ENCODE peak calls at places on chromosomes 7 and 10, in eight cellular contexts. One of them, this sample, is unnamed.

GRCh38 chr10:70560511-70560931 is 42.0 kb downstream of the PRF1 start:
- DNase-seq in uterus: no peak
- DNase-seq in CD8-positive, alpha-beta T cell: no peak
- DNase-seq in gastrocnemius medialis: no peak
- DNase-seq in tibial artery: no peak
- DNase-seq in mesendoderm: no peak
- DNase-seq in body of pancreas: no peak
- DNase-seq in colonic mucosa: no peak
- DNase-seq in this sample: no peak

GRCh38 chr7:154931906-154932305 is 71.0 kb downstream of the PAXIP1 start:
- DNase-seq in uterus: no peak
- DNase-seq in CD8-positive, alpha-beta T cell: no peak
- DNase-seq in gastrocnemius medialis: no peak
- DNase-seq in tibial artery: no peak
- DNase-seq in mesendoderm: peak; percentile 27
- DNase-seq in body of pancreas: no peak
- DNase-seq in colonic mucosa: no peak
- DNase-seq in this sample: no peak

GRCh38 chr7:33107136-33108066 is 1.8 kb downstream of the RP9 start:
- DNase-seq in uterus: peak; percentile 39
- DNase-seq in CD8-positive, alpha-beta T cell: peak; percentile 17
- DNase-seq in gastrocnemius medialis: no peak
- DNase-seq in tibial artery: no peak
- DNase-seq in mesendoderm: peak; percentile 84
- DNase-seq in body of pancreas: peak; percentile 10
- DNase-seq in colonic mucosa: peak; percentile 45
- DNase-seq in this sample: no peak

GRCh38 chr7:148782757-148783456 is 84.2 kb downstream of the CUL1 start:
- DNase-seq in uterus: no peak
- DNase-seq in CD8-positive, alpha-beta T cell: no peak
- DNase-seq in gastrocnemius medialis: no peak
- DNase-seq in tibial artery: no peak
- DNase-seq in mesendoderm: no peak
- DNase-seq in body of pancreas: no peak
- DNase-seq in colonic mucosa: no peak
- DNase-seq in this sample: no peak

GRCh38 chr10:649798-650690 is 39.4 kb downstream of the DIP2C start:
- DNase-seq in uterus: peak; percentile 72
- DNase-seq in CD8-positive, alpha-beta T cell: no peak
- DNase-seq in gastrocnemius medialis: no peak
- DNase-seq in tibial artery: no peak
- DNase-seq in mesendoderm: no peak
- DNase-seq in body of pancreas: peak; percentile 93
- DNase-seq in colonic mucosa: peak; percentile 85
- DNase-seq in this sample: no peak

GRCh38 chr7:141700848-141701371 is 1.1 kb downstream of the DENND11 start:
- DNase-seq in uterus: no peak
- DNase-seq in CD8-positive, alpha-beta T cell: peak; percentile 24
- DNase-seq in gastrocnemius medialis: no peak
- DNase-seq in tibial artery: peak; percentile 19
- DNase-seq in mesendoderm: peak; percentile 63
- DNase-seq in body of pancreas: no peak
- DNase-seq in colonic mucosa: peak; percentile 27
- DNase-seq in this sample: peak; percentile 43

GRCh38 chr7:50056131-50056530 is 36.9 kb downstream of the ZPBP start:
- DNase-seq in uterus: no peak
- DNase-seq in CD8-positive, alpha-beta T cell: no peak
- DNase-seq in gastrocnemius medialis: no peak
- DNase-seq in tibial artery: no peak
- DNase-seq in mesendoderm: no peak
- DNase-seq in body of pancreas: no peak
- DNase-seq in colonic mucosa: no peak
- DNase-seq in this sample: no peak

GRCh38 chr7:84194484-84195260 is at the start of gene SEMA3A:
- DNase-seq in uterus: peak; percentile 14
- DNase-seq in CD8-positive, alpha-beta T cell: no peak
- DNase-seq in gastrocnemius medialis: peak; percentile 11
- DNase-seq in tibial artery: peak; percentile 23
- DNase-seq in mesendoderm: peak; percentile 94
- DNase-seq in body of pancreas: peak; percentile 15
- DNase-seq in colonic mucosa: peak; percentile 22
- DNase-seq in this sample: peak; percentile 6

GRCh38 chr10:63523015-63523414 is 1.8 kb downstream of the REEP3 start:
- DNase-seq in uterus: no peak
- DNase-seq in CD8-positive, alpha-beta T cell: no peak
- DNase-seq in gastrocnemius medialis: no peak
- DNase-seq in tibial artery: no peak
- DNase-seq in mesendoderm: no peak
- DNase-seq in body of pancreas: no peak
- DNase-seq in colonic mucosa: no peak
- DNase-seq in this sample: no peak

GRCh38 chr7:26074919-26075318 is 77.1 kb upstream of the NFE2L3 start:
- DNase-seq in uterus: no peak
- DNase-seq in CD8-positive, alpha-beta T cell: no peak
- DNase-seq in gastrocnemius medialis: no peak
- DNase-seq in tibial artery: no peak
- DNase-seq in mesendoderm: no peak
- DNase-seq in body of pancreas: no peak
- DNase-seq in colonic mucosa: no peak
- DNase-seq in this sample: no peak

GRCh38 chr7:17098515-17098914 is 199.9 kb upstream of the AHR start:
- DNase-seq in uterus: no peak
- DNase-seq in CD8-positive, alpha-beta T cell: no peak
- DNase-seq in gastrocnemius medialis: no peak
- DNase-seq in tibial artery: no peak
- DNase-seq in mesendoderm: no peak
- DNase-seq in body of pancreas: no peak
- DNase-seq in colonic mucosa: no peak
- DNase-seq in this sample: no peak

GRCh38 chr7:22193361-22194016 is 163.5 kb downstream of the RAPGEF5 start:
- DNase-seq in uterus: peak; percentile 17
- DNase-seq in CD8-positive, alpha-beta T cell: no peak
- DNase-seq in gastrocnemius medialis: no peak
- DNase-seq in tibial artery: peak; percentile 33
- DNase-seq in mesendoderm: peak; percentile 92
- DNase-seq in body of pancreas: peak; percentile 56
- DNase-seq in colonic mucosa: no peak
- DNase-seq in this sample: no peak

GRCh38 chr7:3300221-3300650 is 816 bp upstream of the SDK1 start:
- DNase-seq in uterus: no peak
- DNase-seq in CD8-positive, alpha-beta T cell: no peak
- DNase-seq in gastrocnemius medialis: peak; percentile 16
- DNase-seq in tibial artery: no peak
- DNase-seq in mesendoderm: peak; percentile 66
- DNase-seq in body of pancreas: peak; percentile 27
- DNase-seq in colonic mucosa: no peak
- DNase-seq in this sample: no peak

GRCh38 chr7:117808273-117808868 is 64.9 kb downstream of the CTTNBP2 start:
- DNase-seq in uterus: peak; percentile 45
- DNase-seq in CD8-positive, alpha-beta T cell: no peak
- DNase-seq in gastrocnemius medialis: no peak
- DNase-seq in tibial artery: peak; percentile 84
- DNase-seq in mesendoderm: no peak
- DNase-seq in body of pancreas: peak; percentile 73
- DNase-seq in colonic mucosa: no peak
- DNase-seq in this sample: no peak

GRCh38 chr7:117014673-117015133 is 61.4 kb downstream of the ST7 start:
- DNase-seq in uterus: peak; percentile 36
- DNase-seq in CD8-positive, alpha-beta T cell: no peak
- DNase-seq in gastrocnemius medialis: peak; percentile 42
- DNase-seq in tibial artery: peak; percentile 76
- DNase-seq in mesendoderm: peak; percentile 32
- DNase-seq in body of pancreas: peak; percentile 58
- DNase-seq in colonic mucosa: peak; percentile 40
- DNase-seq in this sample: no peak

GRCh38 chr10:58299580-58299979 is 30.6 kb downstream of the CISD1 start:
- DNase-seq in uterus: peak; percentile 33
- DNase-seq in CD8-positive, alpha-beta T cell: peak; percentile 64
- DNase-seq in gastrocnemius medialis: peak; percentile 34
- DNase-seq in tibial artery: peak; percentile 33
- DNase-seq in mesendoderm: peak; percentile 76
- DNase-seq in body of pancreas: peak; percentile 60
- DNase-seq in colonic mucosa: peak; percentile 76
- DNase-seq in this sample: peak; percentile 54

GRCh38 chr10:51861731-51862130 is 162.3 kb upstream of the CSTF2T start:
- DNase-seq in uterus: no peak
- DNase-seq in CD8-positive, alpha-beta T cell: no peak
- DNase-seq in gastrocnemius medialis: peak; percentile 88
- DNase-seq in tibial artery: no peak
- DNase-seq in mesendoderm: no peak
- DNase-seq in body of pancreas: no peak
- DNase-seq in colonic mucosa: no peak
- DNase-seq in this sample: no peak

GRCh38 chr10:71721313-71721712 is 1.7 kb upstream of the C10orf105 start:
- DNase-seq in uterus: no peak
- DNase-seq in CD8-positive, alpha-beta T cell: no peak
- DNase-seq in gastrocnemius medialis: no peak
- DNase-seq in tibial artery: no peak
- DNase-seq in mesendoderm: no peak
- DNase-seq in body of pancreas: no peak
- DNase-seq in colonic mucosa: no peak
- DNase-seq in this sample: no peak

GRCh38 chr10:43119416-43120115 is 18.7 kb upstream of the CSGALNACT2 start:
- DNase-seq in uterus: no peak
- DNase-seq in CD8-positive, alpha-beta T cell: no peak
- DNase-seq in gastrocnemius medialis: no peak
- DNase-seq in tibial artery: peak; percentile 19
- DNase-seq in mesendoderm: no peak
- DNase-seq in body of pancreas: no peak
- DNase-seq in colonic mucosa: no peak
- DNase-seq in this sample: no peak

GRCh38 chr7:143265017-143265693 is 1.9 kb downstream of the GSTK1 start:
- DNase-seq in uterus: no peak
- DNase-seq in CD8-positive, alpha-beta T cell: no peak
- DNase-seq in gastrocnemius medialis: no peak
- DNase-seq in tibial artery: no peak
- DNase-seq in mesendoderm: no peak
- DNase-seq in body of pancreas: no peak
- DNase-seq in colonic mucosa: no peak
- DNase-seq in this sample: no peak

GRCh38 chr7:76051840-76052239 is 3.9 kb downstream of the MDH2 start:
- DNase-seq in uterus: no peak
- DNase-seq in CD8-positive, alpha-beta T cell: no peak
- DNase-seq in gastrocnemius medialis: no peak
- DNase-seq in tibial artery: no peak
- DNase-seq in mesendoderm: no peak
- DNase-seq in body of pancreas: no peak
- DNase-seq in colonic mucosa: no peak
- DNase-seq in this sample: peak; percentile 18

GRCh38 chr7:91892821-91893340 is 12.4 kb upstream of the MTERF1 start:
- DNase-seq in uterus: no peak
- DNase-seq in CD8-positive, alpha-beta T cell: no peak
- DNase-seq in gastrocnemius medialis: no peak
- DNase-seq in tibial artery: no peak
- DNase-seq in mesendoderm: peak; percentile 44
- DNase-seq in body of pancreas: no peak
- DNase-seq in colonic mucosa: no peak
- DNase-seq in this sample: no peak
- H3K27ac ChIP-seq in uterus: no peak overlapping the region
- H3K27ac ChIP-seq in CD8-positive, alpha-beta T cell: no peak overlapping the region
- H3K27ac ChIP-seq in gastrocnemius medialis: no peak overlapping the region
- H3K27ac ChIP-seq in tibial artery: no peak overlapping the region
- H3K27ac ChIP-seq in mesendoderm: no peak overlapping the region
- H3K27ac ChIP-seq in body of pancreas: no peak overlapping the region
- H3K27ac ChIP-seq in colonic mucosa: no peak overlapping the region
- H3K27ac ChIP-seq in this sample: no peak overlapping the region

GRCh38 chr7:14899065-14899464 is 3.5 kb downstream of the DGKB start:
- DNase-seq in uterus: peak; percentile 60
- DNase-seq in CD8-positive, alpha-beta T cell: no peak
- DNase-seq in gastrocnemius medialis: no peak
- DNase-seq in tibial artery: no peak
- DNase-seq in mesendoderm: no peak
- DNase-seq in body of pancreas: no peak
- DNase-seq in colonic mucosa: no peak
- DNase-seq in this sample: no peak
- H3K4me3 ChIP-seq in uterus: no peak overlapping the region
- H3K4me3 ChIP-seq in CD8-positive, alpha-beta T cell: no peak overlapping the region
- H3K4me3 ChIP-seq in gastrocnemius medialis: no peak overlapping the region
- H3K4me3 ChIP-seq in tibial artery: no peak overlapping the region
- H3K4me3 ChIP-seq in mesendoderm: no peak overlapping the region
- H3K4me3 ChIP-seq in body of pancreas: no peak overlapping the region
- H3K4me3 ChIP-seq in colonic mucosa: no peak overlapping the region
- H3K4me3 ChIP-seq in this sample: no peak overlapping the region

GRCh38 chr10:93436577-93436976 is 45.6 kb downstream of the MYOF start:
- DNase-seq in uterus: peak; percentile 81
- DNase-seq in CD8-positive, alpha-beta T cell: no peak
- DNase-seq in gastrocnemius medialis: peak; percentile 49
- DNase-seq in tibial artery: peak; percentile 82
- DNase-seq in mesendoderm: peak; percentile 87
- DNase-seq in body of pancreas: peak; percentile 51
- DNase-seq in colonic mucosa: no peak
- DNase-seq in this sample: no peak

GRCh38 chr10:93437946-93438795 is 44.0 kb downstream of the MYOF start:
- DNase-seq in uterus: peak; percentile 47
- DNase-seq in CD8-positive, alpha-beta T cell: no peak
- DNase-seq in gastrocnemius medialis: no peak
- DNase-seq in tibial artery: no peak
- DNase-seq in mesendoderm: peak; percentile 97
- DNase-seq in body of pancreas: peak; percentile 14
- DNase-seq in colonic mucosa: no peak
- DNase-seq in this sample: no peak

GRCh38 chr10:93435621-93436385 is 46.3 kb downstream of the MYOF start:
- DNase-seq in uterus: no peak
- DNase-seq in CD8-positive, alpha-beta T cell: no peak
- DNase-seq in gastrocnemius medialis: no peak
- DNase-seq in tibial artery: no peak
- DNase-seq in mesendoderm: peak; percentile 93
- DNase-seq in body of pancreas: peak; percentile 35
- DNase-seq in colonic mucosa: no peak
- DNase-seq in this sample: no peak

GRCh38 chr10:93437000-93437945 is 44.9 kb downstream of the MYOF start:
- DNase-seq in uterus: peak; percentile 95
- DNase-seq in CD8-positive, alpha-beta T cell: no peak
- DNase-seq in gastrocnemius medialis: peak; percentile 87
- DNase-seq in tibial artery: peak; percentile 90
- DNase-seq in mesendoderm: peak; percentile 98
- DNase-seq in body of pancreas: peak; percentile 80
- DNase-seq in colonic mucosa: no peak
- DNase-seq in this sample: no peak

GRCh38 chr10:93435061-93435491 is 47.1 kb downstream of the MYOF start:
- DNase-seq in uterus: peak; percentile 38
- DNase-seq in CD8-positive, alpha-beta T cell: no peak
- DNase-seq in gastrocnemius medialis: no peak
- DNase-seq in tibial artery: no peak
- DNase-seq in mesendoderm: no peak
- DNase-seq in body of pancreas: no peak
- DNase-seq in colonic mucosa: no peak
- DNase-seq in this sample: no peak
- H3K4me1 ChIP-seq in uterus: peaks cover 20% of the 10 kb centered on the region
- H3K4me1 ChIP-seq in CD8-positive, alpha-beta T cell: no peaks in the 10 kb centered on the region
- H3K4me1 ChIP-seq in gastrocnemius medialis: peaks cover 41% of the 10 kb centered on the region
- H3K4me1 ChIP-seq in tibial artery: peaks cover 87% of the 10 kb centered on the region
- H3K4me1 ChIP-seq in mesendoderm: peaks cover 21% of the 10 kb centered on the region
- H3K4me1 ChIP-seq in body of pancreas: peaks cover 36% of the 10 kb centered on the region
- H3K4me1 ChIP-seq in colonic mucosa: no peaks in the 10 kb centered on the region
- H3K4me1 ChIP-seq in this sample: no peaks in the 10 kb centered on the region

DNA sequence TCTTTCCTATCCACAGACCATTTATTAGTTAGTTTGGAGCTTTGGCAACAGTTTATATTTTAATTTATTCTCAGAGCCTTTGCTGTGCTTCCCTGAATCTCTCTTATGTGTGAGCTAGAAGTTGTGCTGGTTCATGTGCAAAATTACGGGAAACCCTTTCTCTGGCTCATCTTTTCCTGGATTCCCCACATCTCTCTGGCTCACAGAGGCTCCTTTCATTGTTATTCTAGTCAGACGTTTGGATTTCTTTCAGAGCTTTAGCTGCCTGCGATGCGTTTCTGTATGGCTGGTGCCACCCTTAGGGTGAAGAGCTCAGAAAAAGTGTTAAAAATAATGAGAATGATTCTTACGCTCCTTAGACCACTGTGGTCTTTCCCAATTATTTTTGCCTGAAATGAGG is 53.3 kb downstream of the TPST1 start:
- DNase-seq in uterus: no peak
- DNase-seq in CD8-positive, alpha-beta T cell: no peak
- DNase-seq in gastrocnemius medialis: no peak
- DNase-seq in tibial artery: no peak
- DNase-seq in mesendoderm: no peak
- DNase-seq in body of pancreas: no peak
- DNase-seq in colonic mucosa: no peak
- DNase-seq in this sample: no peak
- H3K27ac ChIP-seq in uterus: peak overlapping the region; percentile 30
- H3K27ac ChIP-seq in CD8-positive, alpha-beta T cell: no peak overlapping the region
- H3K27ac ChIP-seq in gastrocnemius medialis: no peak overlapping the region
- H3K27ac ChIP-seq in tibial artery: peak overlapping the region; percentile 21
- H3K27ac ChIP-seq in mesendoderm: no peak overlapping the region
- H3K27ac ChIP-seq in body of pancreas: no peak overlapping the region
- H3K27ac ChIP-seq in colonic mucosa: no peak overlapping the region
- H3K27ac ChIP-seq in this sample: no peak overlapping the region

This sample was measured in CD4-positive, alpha-beta memory T cell.